ENCODE peak calls at places on chromosomes 12 and 14, in six cellular contexts. One of them, this sample, is unnamed.

GRCh38 chr14:74922752-74923401 is at the start of gene RPS6KL1:
- DNase-seq in H1: peak
- DNase-seq in K562: peak
- DNase-seq in GM12878: no peak
- DNase-seq in NT2/D1: peak
- DNase-seq in HepG2: peak
- DNase-seq in this sample: peak

GRCh38 chr12:132174703-132175490 is 30.6 kb downstream of the NOC4L start:
- DNase-seq in H1: no peak
- DNase-seq in K562: no peak
- DNase-seq in GM12878: no peak
- DNase-seq in HepG2: no peak
- DNase-seq in NT2/D1: no peak
- DNase-seq in this sample: no peak

GRCh38 chr12:63805704-63806672 is 26.3 kb downstream of the RXYLT1 start:
- DNase-seq in H1: no peak
- DNase-seq in K562: no peak
- DNase-seq in NT2/D1: no peak
- DNase-seq in HepG2: peak
- DNase-seq in GM12878: no peak
- DNase-seq in this sample: no peak

GRCh38 chr14:53430870-53431269 is 277.7 kb upstream of the DDHD1 start:
- DNase-seq in H1: no peak
- DNase-seq in GM12878: no peak
- DNase-seq in K562: no peak
- DNase-seq in HepG2: peak
- DNase-seq in NT2/D1: no peak
- DNase-seq in this sample: no peak

GRCh38 chr14:101819251-101819990 is 57.9 kb downstream of the PPP2R5C start:
- DNase-seq in K562: no peak
- DNase-seq in NT2/D1: no peak
- DNase-seq in H1: no peak
- DNase-seq in HepG2: no peak
- DNase-seq in GM12878: no peak
- DNase-seq in this sample: no peak

GRCh38 chr12:113292091-113292490 is 42.8 kb downstream of the SLC8B1 start:
- DNase-seq in K562: no peak
- DNase-seq in NT2/D1: no peak
- DNase-seq in H1: no peak
- DNase-seq in GM12878: no peak
- DNase-seq in HepG2: no peak
- DNase-seq in this sample: no peak

GRCh38 chr14:57346741-57347140 is 43.6 kb upstream of the NAA30 start:
- DNase-seq in NT2/D1: no peak
- DNase-seq in K562: no peak
- DNase-seq in HepG2: peak
- DNase-seq in GM12878: no peak
- DNase-seq in H1: no peak
- DNase-seq in this sample: no peak

GRCh38 chr14:27845241-27845850 is 921.2 kb upstream of the FOXG1 start:
- DNase-seq in H1: peak
- DNase-seq in K562: peak
- DNase-seq in HepG2: no peak
- DNase-seq in GM12878: no peak
- DNase-seq in NT2/D1: no peak
- DNase-seq in this sample: no peak

GRCh38 chr14:36665887-36666415 is 4.3 kb downstream of the PAX9 start:
- DNase-seq in NT2/D1: no peak
- DNase-seq in H1: peak
- DNase-seq in HepG2: no peak
- DNase-seq in GM12878: no peak
- DNase-seq in K562: no peak
- DNase-seq in this sample: no peak

GRCh38 chr12:130936566-130936965 is 17.1 kb upstream of the ADGRD1 start:
- DNase-seq in GM12878: no peak
- DNase-seq in K562: no peak
- DNase-seq in H1: no peak
- DNase-seq in NT2/D1: no peak
- DNase-seq in HepG2: no peak
- DNase-seq in this sample: no peak

GRCh38 chr12:67091204-67091603 is 178.0 kb upstream of the CAND1 start:
- DNase-seq in NT2/D1: no peak
- DNase-seq in HepG2: no peak
- DNase-seq in H1: no peak
- DNase-seq in GM12878: no peak
- DNase-seq in K562: no peak
- DNase-seq in this sample: no peak

GRCh38 chr12:106386836-106387555 is 29.4 kb downstream of the POLR3B start:
- DNase-seq in NT2/D1: no peak
- DNase-seq in GM12878: no peak
- DNase-seq in HepG2: no peak
- DNase-seq in K562: no peak
- DNase-seq in H1: no peak
- DNase-seq in this sample: no peak

GRCh38 chr12:83933615-83934014 is 979.0 kb downstream of the SLC6A15 start:
- DNase-seq in HepG2: no peak
- DNase-seq in H1: no peak
- DNase-seq in NT2/D1: no peak
- DNase-seq in K562: no peak
- DNase-seq in GM12878: no peak
- DNase-seq in this sample: no peak

GRCh38 chr14:20627337-20628032 is 14.0 kb downstream of the OR6S1 start:
- DNase-seq in NT2/D1: no peak
- DNase-seq in HepG2: no peak
- DNase-seq in GM12878: no peak
- DNase-seq in H1: no peak
- DNase-seq in K562: no peak
- DNase-seq in this sample: no peak

GRCh38 chr12:66061557-66062279 is 68.8 kb downstream of the LLPH start:
- DNase-seq in NT2/D1: peak
- DNase-seq in H1: no peak
- DNase-seq in K562: no peak
- DNase-seq in HepG2: no peak
- DNase-seq in GM12878: no peak
- DNase-seq in this sample: no peak

GRCh38 chr12:106234513-106234912 is 13.3 kb downstream of the CKAP4 start:
- DNase-seq in H1: no peak
- DNase-seq in GM12878: no peak
- DNase-seq in K562: no peak
- DNase-seq in HepG2: no peak
- DNase-seq in NT2/D1: no peak
- DNase-seq in this sample: no peak

GRCh38 chr14:22268875-22269274 is 320.1 kb downstream of the DAD1 start:
- DNase-seq in HepG2: no peak
- DNase-seq in NT2/D1: no peak
- DNase-seq in H1: no peak
- DNase-seq in K562: no peak
- DNase-seq in GM12878: no peak
- DNase-seq in this sample: no peak

GRCh38 chr12:83619973-83620372 is 933.3 kb downstream of the TMTC2 start:
- DNase-seq in GM12878: no peak
- DNase-seq in H1: no peak
- DNase-seq in HepG2: no peak
- DNase-seq in NT2/D1: no peak
- DNase-seq in K562: no peak
- DNase-seq in this sample: no peak

GRCh38 chr12:93336344-93336743 is 41.4 kb upstream of the NUDT4 start:
- DNase-seq in NT2/D1: no peak
- DNase-seq in GM12878: no peak
- DNase-seq in H1: no peak
- DNase-seq in HepG2: peak
- DNase-seq in K562: no peak
- DNase-seq in this sample: no peak

GRCh38 chr14:97218713-97219355 is 421.7 kb downstream of the VRK1 start:
- DNase-seq in NT2/D1: no peak
- DNase-seq in H1: peak
- DNase-seq in GM12878: no peak
- DNase-seq in HepG2: no peak
- DNase-seq in K562: no peak
- DNase-seq in this sample: no peak

GRCh38 chr12:63823040-63823439 is 21.5 kb upstream of the SRGAP1 start:
- DNase-seq in HepG2: no peak
- DNase-seq in NT2/D1: no peak
- DNase-seq in K562: no peak
- DNase-seq in H1: no peak
- DNase-seq in GM12878: no peak
- DNase-seq in this sample: no peak

GRCh38 chr12:89256060-89256459 is 96.2 kb downstream of the DUSP6 start:
- DNase-seq in GM12878: no peak
- DNase-seq in K562: no peak
- DNase-seq in H1: no peak
- DNase-seq in NT2/D1: no peak
- DNase-seq in HepG2: no peak
- DNase-seq in this sample: no peak

GRCh38 chr14:95039993-95040348 is 117.4 kb downstream of the DICER1 start:
- DNase-seq in H1: no peak
- DNase-seq in K562: no peak
- DNase-seq in HepG2: no peak
- DNase-seq in GM12878: no peak
- DNase-seq in NT2/D1: no peak
- DNase-seq in this sample: no peak

GRCh38 chr14:74333909-74334308 is 14.4 kb upstream of the VRTN start:
- DNase-seq in H1: no peak
- DNase-seq in GM12878: no peak
- DNase-seq in NT2/D1: no peak
- DNase-seq in HepG2: no peak
- DNase-seq in K562: no peak
- DNase-seq in this sample: no peak

GRCh38 chr14:55077155-55077554 is 25.7 kb downstream of the MAPK1IP1L start:
- DNase-seq in H1: peak
- DNase-seq in GM12878: no peak
- DNase-seq in HepG2: peak
- DNase-seq in K562: no peak
- DNase-seq in NT2/D1: no peak
- DNase-seq in this sample: peak
- TF ChIP-seq ZNF274 in H1: no peak
- TF ChIP-seq ZNF274 in GM12878: no peak
- TF ChIP-seq ZNF274 in HepG2: no peak
- TF ChIP-seq ZNF274 in K562: no peak
- TF ChIP-seq ZNF274 in NT2/D1: no peak
- TF ChIP-seq ZNF274 in this sample: no peak

GRCh38 chr14:24145700-24146621 is at the start of gene PSME2:
- DNase-seq in H1: no peak
- DNase-seq in K562: no peak
- DNase-seq in NT2/D1: no peak
- DNase-seq in HepG2: no peak
- DNase-seq in GM12878: no peak
- DNase-seq in this sample: no peak
- TF ChIP-seq ZNF274 in H1: no peak
- TF ChIP-seq ZNF274 in K562: no peak
- TF ChIP-seq ZNF274 in NT2/D1: no peak
- TF ChIP-seq ZNF274 in HepG2: peak
- TF ChIP-seq ZNF274 in GM12878: no peak
- TF ChIP-seq ZNF274 in this sample: no peak

GRCh38 chr14:100605706-100606686 is 18.8 kb upstream of the BEGAIN start:
- DNase-seq in NT2/D1: no peak
- DNase-seq in HepG2: no peak
- DNase-seq in H1: no peak
- DNase-seq in GM12878: no peak
- DNase-seq in K562: peak
- DNase-seq in this sample: no peak

GRCh38 chr14:100605230-100605629 is 18.0 kb upstream of the BEGAIN start:
- DNase-seq in HepG2: no peak
- DNase-seq in GM12878: no peak
- DNase-seq in NT2/D1: no peak
- DNase-seq in K562: no peak
- DNase-seq in H1: no peak
- DNase-seq in this sample: no peak

GRCh38 chr14:100607611-100607956 is 20.4 kb upstream of the BEGAIN start:
- DNase-seq in HepG2: no peak
- DNase-seq in GM12878: no peak
- DNase-seq in NT2/D1: no peak
- DNase-seq in H1: no peak
- DNase-seq in K562: no peak
- DNase-seq in this sample: no peak

GRCh38 chr14:100608064-100608463 is 20.8 kb upstream of the BEGAIN start:
- DNase-seq in NT2/D1: no peak
- DNase-seq in GM12878: no peak
- DNase-seq in HepG2: no peak
- DNase-seq in H1: no peak
- DNase-seq in K562: no peak
- DNase-seq in this sample: no peak

GRCh38 chr14:100606687-100607610 is 19.7 kb upstream of the BEGAIN start:
- DNase-seq in H1: no peak
- DNase-seq in K562: peak
- DNase-seq in NT2/D1: no peak
- DNase-seq in GM12878: no peak
- DNase-seq in HepG2: no peak
- DNase-seq in this sample: no peak
- TF ChIP-seq ZNF274 in H1: no peak
- TF ChIP-seq ZNF274 in K562: no peak
- TF ChIP-seq ZNF274 in NT2/D1: no peak
- TF ChIP-seq ZNF274 in GM12878: no peak
- TF ChIP-seq ZNF274 in HepG2: no peak
- TF ChIP-seq ZNF274 in this sample: no peak

GRCh38 chr12:27626239-27626638 is 70.0 kb upstream of the REP15 start:
- DNase-seq in HepG2: no peak
- DNase-seq in K562: no peak
- DNase-seq in H1: no peak
- DNase-seq in NT2/D1: no peak
- DNase-seq in GM12878: no peak
- DNase-seq in this sample: no peak

GRCh38 chr12:27624586-27624985 is 71.7 kb upstream of the REP15 start:
- DNase-seq in HepG2: no peak
- DNase-seq in NT2/D1: no peak
- DNase-seq in H1: no peak
- DNase-seq in K562: no peak
- DNase-seq in GM12878: no peak
- DNase-seq in this sample: no peak

GRCh38 chr12:27631365-27631764 is 64.9 kb upstream of the REP15 start:
- DNase-seq in HepG2: no peak
- DNase-seq in NT2/D1: no peak
- DNase-seq in K562: no peak
- DNase-seq in GM12878: no peak
- DNase-seq in H1: no peak
- DNase-seq in this sample: no peak

GRCh38 chr12:27623645-27624044 is 72.6 kb upstream of the REP15 start:
- DNase-seq in GM12878: no peak
- DNase-seq in K562: no peak
- DNase-seq in NT2/D1: no peak
- DNase-seq in H1: no peak
- DNase-seq in HepG2: no peak
- DNase-seq in this sample: no peak

DNA sequence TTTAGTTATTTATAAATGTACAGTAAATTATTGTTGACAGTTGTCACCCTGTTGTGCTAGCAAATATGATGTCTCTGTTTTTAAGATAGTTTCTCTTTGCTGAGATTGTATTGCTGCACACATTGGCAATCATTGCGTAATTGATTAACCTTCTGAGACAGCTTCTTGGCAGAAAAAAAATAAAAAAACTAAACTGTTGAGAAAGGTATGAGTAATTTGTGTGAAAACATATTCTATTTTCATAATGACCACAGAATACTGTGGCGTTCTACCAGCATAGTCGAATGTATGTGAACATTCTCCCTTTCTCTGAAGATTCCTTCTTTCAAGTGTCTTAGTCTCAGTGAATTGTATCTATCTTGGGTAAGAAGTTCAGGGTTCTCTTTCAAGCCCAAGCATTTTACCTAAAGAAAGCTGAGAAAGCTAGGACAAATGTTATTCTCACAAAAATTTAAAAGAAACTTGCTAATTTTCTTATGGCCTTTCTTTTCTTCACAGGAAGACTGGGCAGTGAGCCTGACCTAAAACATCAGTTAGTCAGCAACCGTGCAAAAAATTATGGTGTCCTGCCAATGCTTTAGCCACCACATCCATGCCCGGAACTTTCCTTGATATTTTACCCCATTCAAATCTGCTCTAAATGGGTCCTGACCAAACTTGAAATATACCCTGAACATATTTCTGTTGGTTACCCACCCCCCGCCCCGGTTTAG is 69.0 kb upstream of the REP15 start:
- DNase-seq in GM12878: no peak
- DNase-seq in NT2/D1: no peak
- DNase-seq in HepG2: no peak
- DNase-seq in H1: no peak
- DNase-seq in K562: no peak
- DNase-seq in this sample: no peak
- TF ChIP-seq ZNF274 in GM12878: no peak
- TF ChIP-seq ZNF274 in NT2/D1: no peak
- TF ChIP-seq ZNF274 in HepG2: no peak
- TF ChIP-seq ZNF274 in H1: no peak
- TF ChIP-seq ZNF274 in K562: no peak
- TF ChIP-seq ZNF274 in this sample: no peak